ENCODE peak calls at places on chromosomes 5 and 9, in five cellular contexts. C is heart left ventricle; I is aorta; M is ovary; U is effector memory CD4-positive, alpha-beta T cell. K is an unnamed sample. For H3K27me3, the result is how much of the 10 kb centered on the place peaks cover.

GRCh38 chr9:116482740-116483139 is 204.4 kb upstream of the TRIM32 start:
- DNase-seq in C (peak), I (no peak), M (peak), U (no peak), K (no peak)

GRCh38 chr9:79883073-79883645 is 311.4 kb downstream of the TLE4 start:
- DNase-seq in C (no peak), I (no peak), M (no peak), U (peak), K (no peak)

GRCh38 chr9:38016375-38017120 is 52.5 kb downstream of the SHB start:
- DNase-seq in C (no peak), I (no peak), M (no peak), U (no peak), K (no peak)

GRCh38 chr5:73367650-73368049 is 80.9 kb downstream of the FOXD1 start:
- DNase-seq in C (no peak), I (no peak), M (no peak), U (no peak), K (no peak)

GRCh38 chr5:639253-639530 is 27.1 kb downstream of the CEP72 start:
- DNase-seq in C (no peak), I (no peak), M (peak), U (no peak), K (no peak)

GRCh38 chr5:81749186-81749561 is 1.7 kb downstream of the SSBP2 start:
- DNase-seq in C (no peak), I (no peak), M (no peak), U (no peak), K (peak)

GRCh38 chr5:106601605-106602004 is 1069.1 kb downstream of the EFNA5 start:
- DNase-seq in C (no peak), I (no peak), M (no peak), U (no peak), K (no peak)

GRCh38 chr5:142568996-142569335 is 116.9 kb downstream of the FGF1 start:
- DNase-seq in C (no peak), I (no peak), M (no peak), U (no peak), K (no peak)

GRCh38 chr5:16675747-16676255 is 59.0 kb upstream of the RETREG1 start:
- DNase-seq in C (no peak), I (no peak), M (no peak), U (no peak), K (no peak)

GRCh38 chr5:375921-376871 is 54.7 kb downstream of the AHRR start:
- DNase-seq in C (peak), I (peak), M (no peak), U (no peak), K (no peak)

GRCh38 chr5:167634432-167634831 is 657.0 kb upstream of the WWC1 start:
- DNase-seq in C (no peak), I (no peak), M (no peak), U (no peak), K (no peak)

GRCh38 chr5:172180936-172181335 is 7.1 kb downstream of the STK10 start:
- DNase-seq in C (no peak), I (peak), M (no peak), U (no peak), K (no peak)

GRCh38 chr5:80275347-80275746 is 19.5 kb upstream of the SERINC5 start:
- DNase-seq in C (no peak), I (no peak), M (no peak), U (no peak), K (peak)

DNA sequence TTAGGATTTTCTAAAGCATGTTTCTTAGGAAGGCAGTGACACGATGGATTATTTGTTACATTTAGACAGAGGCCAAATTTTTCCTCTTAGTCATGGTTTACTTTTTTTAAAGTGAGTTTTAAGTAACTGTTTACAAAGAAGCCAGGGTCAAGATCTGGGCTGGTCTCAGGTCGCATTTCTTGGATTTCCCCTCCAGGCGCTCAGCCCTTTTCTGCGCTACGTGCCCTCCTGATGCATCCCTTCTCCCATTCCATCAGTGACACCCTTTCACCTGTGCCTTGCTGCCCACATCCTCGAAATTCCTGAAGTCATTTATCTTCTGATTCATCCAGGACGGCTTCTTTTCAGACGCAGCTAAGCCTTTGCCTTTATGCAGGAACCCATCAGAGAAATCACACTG is 330.3 kb downstream of the IRX1 start:
- DNase-seq in C (no peak), I (no peak), M (no peak), U (no peak), K (no peak)
- H3K27me3 ChIP-seq in C (under half), I (under half), M (under half), U (under half), K (under half)

GRCh38 chr9:134176599-134176968 is 12.2 kb upstream of the RNU6ATAC start:
- DNase-seq in C (no peak), I (no peak), M (no peak), U (no peak), K (no peak)
- H3K27me3 ChIP-seq in C (under half), I (under half), M (under half), U (under half), K (under half)

DNA sequence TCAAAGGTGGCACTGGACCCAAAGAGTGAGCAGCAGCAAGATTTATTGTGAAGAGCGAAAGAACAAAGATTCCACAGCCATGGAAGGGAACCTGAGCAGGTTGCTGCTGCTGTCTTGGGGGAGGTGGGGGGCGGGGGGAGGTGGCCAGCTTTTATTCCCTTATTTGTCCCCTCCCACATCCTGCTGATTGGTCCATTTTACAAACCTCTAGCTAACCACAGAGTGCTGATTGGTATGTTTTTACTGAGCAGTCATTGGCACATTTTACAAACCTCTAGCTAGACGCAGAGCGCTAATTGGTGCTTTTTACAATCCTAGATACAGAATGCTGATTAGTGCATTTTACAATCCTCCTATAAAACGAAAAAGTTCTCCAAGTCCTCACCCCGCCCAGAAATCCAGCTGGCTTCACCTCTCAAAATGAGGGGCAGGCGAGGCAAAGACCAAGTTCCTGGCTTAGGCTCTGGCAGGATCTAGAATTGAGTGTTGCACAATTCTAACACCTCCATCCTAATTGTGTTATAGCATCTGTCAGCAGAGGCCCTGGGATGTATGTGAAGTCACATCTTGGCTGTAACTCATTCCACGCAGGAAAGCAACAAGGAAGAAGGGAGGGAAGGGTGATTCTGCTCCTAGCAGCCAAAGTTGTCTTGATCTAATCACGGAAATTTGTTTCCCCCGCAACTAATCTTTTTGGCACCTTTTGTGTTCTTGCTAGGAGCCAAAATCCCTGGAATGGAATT is 34.3 kb downstream of the ROR2 start:
- DNase-seq in C (no peak), I (no peak), M (no peak), U (no peak), K (no peak)
- H3K27me3 ChIP-seq in C (under half), I (under half), M (under half), U (under half), K (under half)

GRCh38 chr5:77531297-77531696 is 39.2 kb upstream of the WDR41 start:
- DNase-seq in C (no peak), I (no peak), M (no peak), U (no peak), K (no peak)
- H3K27me3 ChIP-seq in C (under half), I (under half), M (under half), U (under half), K (under half)

DNA sequence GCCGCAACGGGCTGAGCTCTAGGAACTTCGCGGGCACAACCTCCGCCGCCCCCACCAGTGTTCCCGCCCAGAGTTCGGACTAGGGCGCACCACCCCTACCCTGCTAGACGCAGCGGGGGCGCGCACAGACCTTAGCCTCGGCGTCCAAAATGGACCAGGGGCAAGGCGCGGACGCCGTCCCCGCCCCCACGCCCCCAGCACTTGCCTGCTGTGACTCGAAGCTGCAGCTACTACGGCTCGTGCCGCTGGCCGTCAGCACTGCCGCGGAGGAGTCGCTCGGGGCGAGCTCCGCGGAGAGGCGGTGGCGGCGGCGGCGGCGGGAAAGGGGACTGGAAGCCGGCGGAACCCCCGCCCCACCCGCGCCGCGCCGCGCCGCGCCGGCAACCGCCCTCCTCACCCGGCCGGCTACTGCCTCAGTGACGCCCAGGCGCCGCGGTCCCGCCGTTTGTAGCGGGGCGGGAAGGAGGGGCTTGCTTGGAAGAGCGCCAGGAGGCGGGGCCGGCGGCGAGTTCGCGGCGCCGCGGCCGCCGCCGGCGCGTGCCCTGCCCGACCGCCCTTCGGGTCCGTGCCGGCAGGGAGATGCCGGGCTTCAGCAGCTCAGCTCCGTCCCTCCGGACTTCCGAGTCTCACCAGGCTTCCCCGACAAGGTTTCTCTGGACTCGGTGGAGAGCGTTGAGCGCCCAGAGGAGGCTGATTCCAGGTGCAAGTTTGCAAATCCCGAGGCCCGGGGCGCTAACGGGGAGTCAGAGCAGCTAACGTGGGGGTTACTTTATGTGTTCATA is 4.4 kb downstream of the ELAVL2 start:
- DNase-seq in C (no peak), I (peak), M (peak), U (no peak), K (peak)
- H3K27me3 ChIP-seq in C (half or more), I (under half), M (under half), U (under half), K (under half)

GRCh38 chr5:6595405-6595804 is 37.4 kb downstream of the NSUN2 start:
- DNase-seq in C (no peak), I (no peak), M (no peak), U (no peak), K (no peak)

GRCh38 chr5:6592611-6593010 is 40.2 kb downstream of the NSUN2 start:
- DNase-seq in C (no peak), I (no peak), M (no peak), U (no peak), K (no peak)

GRCh38 chr5:6591671-6592288 is 41.1 kb downstream of the NSUN2 start:
- DNase-seq in C (no peak), I (no peak), M (no peak), U (no peak), K (no peak)

GRCh38 chr5:6593148-6594016 is 39.5 kb downstream of the NSUN2 start:
- DNase-seq in C (no peak), I (no peak), M (no peak), U (no peak), K (no peak)

DNA sequence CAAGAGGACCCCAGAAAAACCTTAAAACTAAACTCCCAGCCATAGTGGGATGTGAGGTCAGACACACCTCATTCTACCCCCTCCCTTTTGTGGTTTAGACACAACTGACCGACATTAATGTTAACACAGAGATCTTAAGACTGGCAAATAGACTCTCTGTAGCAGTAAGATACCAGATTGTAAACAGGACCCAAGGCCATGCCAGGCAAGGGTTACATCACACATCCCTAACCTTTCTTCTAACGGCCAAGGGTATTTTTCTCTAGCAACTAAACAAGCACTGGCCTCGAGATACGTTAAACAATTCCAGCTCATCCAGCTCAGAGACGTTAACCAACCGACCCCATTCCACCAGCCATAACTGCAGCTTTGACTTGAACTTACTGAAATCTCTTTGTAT is 38.8 kb downstream of the NSUN2 start:
- DNase-seq in C (no peak), I (no peak), M (no peak), U (no peak), K (no peak)
- H3K27me3 ChIP-seq in C (under half), I (under half), M (under half), U (under half), K (under half)